ENCODE peak calls at places on chromosome 12, in ten cellular contexts. E, U, H, T, V, D, M, X, B and I are unnamed samples.

GRCh38 chr12:122871851-122872785 is 23.8 kb downstream of the VPS37B start:
- DNase-seq in T (no peak), E (no peak), B (peak; percentile 87), V (peak; percentile 88), U (no peak), X (peak; percentile 76), M (no peak), H (no peak), D (peak; percentile 34), I (no peak)

GRCh38 chr12:12562016-12562483 is 613 bp downstream of the DUSP16 start:
- DNase-seq in B (peak; percentile 23), E (peak; percentile 53), T (no peak), D (peak; percentile 44), V (peak; percentile 18), U (peak; percentile 24), X (peak; percentile 67), H (peak; percentile 31), M (peak; percentile 54), I (no peak)

GRCh38 chr12:52132754-52133161 is 53.3 kb downstream of the SMIM41 start:
- DNase-seq in D (no peak), H (no peak), E (no peak), U (no peak), M (no peak), X (no peak), B (peak; percentile 76), V (no peak), T (no peak), I (no peak)

GRCh38 chr12:65740506-65740872 is 83.8 kb upstream of the HMGA2 start:
- DNase-seq in U (no peak), M (no peak), X (no peak), V (no peak), E (no peak), T (no peak), B (peak; percentile 21), H (no peak), D (no peak), I (no peak)

GRCh38 chr12:64413884-64414283 is 9.7 kb downstream of the XPOT start:
- DNase-seq in U (no peak), T (no peak), E (no peak), B (no peak), D (no peak), X (no peak), H (no peak), M (no peak), V (no peak), I (no peak)

GRCh38 chr12:3034067-3034750 is 43.0 kb upstream of the TSPAN9 start:
- DNase-seq in M (peak; percentile 76), X (peak; percentile 76), T (no peak), B (peak; percentile 63), D (peak; percentile 66), H (peak; percentile 51), U (peak; percentile 61), V (peak; percentile 71), E (peak; percentile 83), I (no peak)

GRCh38 chr12:127619869-127620769 is 646.9 kb upstream of the TMEM132C start:
- DNase-seq in T (no peak), B (peak; percentile 1), E (no peak), M (no peak), X (no peak), U (no peak), D (no peak), V (no peak), H (no peak), I (no peak)

GRCh38 chr12:69338120-69338859 is 9.9 kb upstream of the LYZ start:
- DNase-seq in H (no peak), D (no peak), V (no peak), M (no peak), U (no peak), X (no peak), B (no peak), E (no peak), T (no peak), I (no peak)

GRCh38 chr12:114913871-114914801 is 230.2 kb upstream of the TBX3 start:
- DNase-seq in E (peak; percentile 60), V (peak; percentile 65), U (no peak), B (peak; percentile 69), M (no peak), T (no peak), H (no peak), D (no peak), X (no peak), I (no peak)

GRCh38 chr12:123363743-123364531 is 710 bp downstream of the SBNO1 start:
- DNase-seq in M (peak; percentile 59), V (no peak), E (peak; percentile 37), X (peak; percentile 69), B (no peak), D (peak; percentile 32), T (no peak), U (peak; percentile 42), H (peak; percentile 31), I (no peak)

GRCh38 chr12:46209914-46210834 is 58.7 kb downstream of the SLC38A1 start:
- DNase-seq in T (no peak), M (no peak), H (peak; percentile 69), D (peak; percentile 38), E (no peak), U (peak; percentile 54), X (peak; percentile 72), B (no peak), V (no peak), I (no peak)

GRCh38 chr12:128724468-128725046 is 99.2 kb downstream of the SLC15A4 start:
- DNase-seq in H (no peak), X (no peak), B (no peak), T (no peak), U (no peak), V (no peak), D (no peak), M (no peak), E (no peak), I (no peak)

GRCh38 chr12:53569174-53569557 is 57.0 kb downstream of the ATF7 start:
- DNase-seq in B (peak; percentile 84), U (no peak), V (peak; percentile 80), M (no peak), E (no peak), D (no peak), T (no peak), H (no peak), X (no peak), I (no peak)

GRCh38 chr12:96399919-96400630 is at the start of gene CDK17:
- DNase-seq in T (no peak), X (peak; percentile 94), D (peak; percentile 87), U (peak; percentile 90), E (peak; percentile 83), B (peak; percentile 85), H (peak; percentile 85), V (peak; percentile 83), M (peak; percentile 86), I (peak; percentile 86)

GRCh38 chr12:25269701-25270100 is 19.0 kb upstream of the KRAS start:
- DNase-seq in H (no peak), D (no peak), U (no peak), T (no peak), B (no peak), X (no peak), E (no peak), M (no peak), V (no peak), I (no peak)

GRCh38 chr12:10174986-10175614 is 3.2 kb upstream of the OLR1 start:
- DNase-seq in T (no peak), H (no peak), U (no peak), D (no peak), E (no peak), X (no peak), V (no peak), M (no peak), B (no peak), I (no peak)

GRCh38 chr12:10178766-10179165 is at the start of gene TMEM52B:
- DNase-seq in U (no peak), E (no peak), T (no peak), V (no peak), X (no peak), B (no peak), M (no peak), H (no peak), D (no peak), I (no peak)

GRCh38 chr12:10171954-10172353 is at the start of gene OLR1:
- DNase-seq in E (no peak), B (no peak), H (no peak), U (no peak), T (no peak), M (no peak), X (no peak), V (peak; percentile 55), D (no peak), I (no peak)

GRCh38 chr12:10179871-10180270 is 1.0 kb downstream of the TMEM52B start:
- DNase-seq in U (no peak), H (no peak), D (no peak), E (no peak), B (no peak), X (no peak), M (no peak), T (no peak), V (peak; percentile 55), I (no peak)

GRCh38 chr12:10175849-10176641 is 2.8 kb upstream of the TMEM52B start:
- DNase-seq in E (no peak), D (no peak), M (no peak), U (no peak), V (no peak), X (no peak), B (no peak), T (no peak), H (no peak), I (no peak)
- TF ChIP-seq CTCF in E (no peak), D (no peak), M (no peak), U (no peak), V (no peak), X (no peak), B (no peak), T (no peak), H (no peak), I (no peak)

GRCh38 chr12:116370004-116370404 is 92.5 kb upstream of the MED13L start:
- DNase-seq in V (peak; percentile 83), X (no peak), T (no peak), M (no peak), E (no peak), D (no peak), U (no peak), H (no peak), B (peak; percentile 94), I (no peak)
- TF ChIP-seq CTCF in V (no peak), X (no peak), T (no peak), M (no peak), E (no peak), D (no peak), U (no peak), H (no peak), B (no peak), I (no peak)

DNA sequence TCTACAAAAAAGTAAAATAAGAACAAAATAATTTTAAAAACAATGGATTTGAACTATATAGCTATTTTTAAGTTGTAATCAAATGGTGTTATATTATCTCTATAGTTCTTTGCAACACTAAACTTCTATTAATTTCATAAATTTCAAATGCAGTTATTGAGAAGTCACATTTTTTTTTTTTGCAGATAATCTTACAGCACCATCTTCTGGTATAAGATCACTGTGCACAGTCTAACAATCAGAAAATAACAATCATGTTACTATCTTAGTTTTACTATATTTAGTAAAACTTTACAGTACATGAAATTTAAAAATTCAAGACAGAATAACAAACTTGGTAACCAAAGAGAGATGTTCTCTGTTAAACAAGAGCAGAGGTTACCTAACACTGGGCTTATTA is 40.6 kb downstream of the GXYLT1 start:
- DNase-seq in V (no peak), B (no peak), U (no peak), H (no peak), D (no peak), X (no peak), M (no peak), T (no peak), E (no peak), I (no peak)
- TF ChIP-seq CTCF in V (peak; percentile 35), B (peak; percentile 29), U (peak; percentile 40), H (no peak), D (no peak), X (no peak), M (no peak), T (no peak), E (no peak), I (peak; percentile 51)

GRCh38 chr12:131948166-131948712 is 1.5 kb upstream of the EP400 start:
- DNase-seq in T (no peak), X (peak; percentile 52), V (no peak), E (no peak), B (no peak), H (no peak), D (no peak), U (no peak), M (peak; percentile 13), I (no peak)
- TF ChIP-seq CTCF in T (no peak), X (no peak), V (no peak), E (no peak), B (no peak), H (no peak), D (no peak), U (no peak), M (no peak), I (no peak)